ENCODE peak calls at places on chromosomes 16 and 17, in ten cellular contexts. J, T, F, Q, D, N, C, P, O and E are unnamed samples. For H3K4me1, the result is how much of the 10 kb centered on the place peaks cover.

GRCh38 chr17:41695134-41695661 is 6.5 kb downstream of the EIF1 start:
- DNase-seq in N (no peak), C (no peak), D (no peak), P (no peak), Q (no peak), O (no peak), T (no peak), J (no peak), F (peak), E (no peak)

GRCh38 chr17:32206816-32207215 is 58.8 kb upstream of the RHBDL3 start:
- DNase-seq in J (no peak), T (no peak), Q (no peak), P (no peak), N (no peak), O (no peak), C (no peak), D (no peak), F (peak), E (no peak)

GRCh38 chr16:86725401-86725800 is 147.1 kb downstream of the FOXL1 start:
- DNase-seq in F (peak), T (no peak), D (no peak), J (no peak), P (no peak), O (no peak), N (no peak), C (no peak), Q (no peak), E (no peak)

GRCh38 chr16:12531937-12532336 is 271.8 kb downstream of the CPPED1 start:
- DNase-seq in T (no peak), J (no peak), F (peak), D (no peak), Q (no peak), P (no peak), C (no peak), N (no peak), O (no peak), E (no peak)

GRCh38 chr17:44970136-44970737 is 2.1 kb upstream of the C1QL1 start:
- DNase-seq in O (peak), T (peak), F (no peak), P (no peak), C (no peak), N (peak), D (no peak), J (peak), Q (peak), E (peak)

GRCh38 chr17:45967378-45967777 is 31.7 kb upstream of the STH start:
- DNase-seq in T (no peak), C (no peak), N (no peak), P (no peak), F (no peak), O (no peak), Q (no peak), J (no peak), D (no peak), E (no peak)

GRCh38 chr17:17087424-17088103 is 45.3 kb downstream of the MPRIP start:
- DNase-seq in N (no peak), D (no peak), O (no peak), T (no peak), J (no peak), P (no peak), C (no peak), F (no peak), Q (peak), E (no peak)

GRCh38 chr16:12210258-12210880 is 233.8 kb downstream of the SNX29 start:
- DNase-seq in P (no peak), N (no peak), C (no peak), F (no peak), O (no peak), Q (no peak), D (no peak), J (no peak), T (no peak), E (no peak)

GRCh38 chr17:281365-281999 is 71.1 kb downstream of the RPH3AL start:
- DNase-seq in Q (no peak), O (peak), C (no peak), P (no peak), D (no peak), N (no peak), T (peak), J (no peak), F (no peak), E (peak)

GRCh38 chr16:86854058-86854621 is 275.8 kb downstream of the FOXL1 start:
- DNase-seq in C (no peak), T (no peak), N (no peak), J (no peak), P (no peak), F (peak), D (no peak), Q (no peak), O (no peak), E (no peak)

GRCh38 chr17:34763727-34764665 is 184.6 kb downstream of the TMEM132E start:
- DNase-seq in N (no peak), Q (no peak), D (no peak), C (no peak), J (no peak), P (no peak), F (peak), T (no peak), O (no peak), E (no peak)

GRCh38 chr16:23896832-23897821 is 61.3 kb downstream of the PRKCB start:
- DNase-seq in T (no peak), N (no peak), D (no peak), P (no peak), O (no peak), Q (no peak), J (no peak), C (no peak), F (no peak), E (no peak)

GRCh38 chr17:81842725-81843504 is 8.1 kb upstream of the PPP1R27 start:
- DNase-seq in F (no peak), D (no peak), T (peak), P (no peak), J (no peak), N (no peak), O (no peak), Q (no peak), C (peak), E (no peak)

GRCh38 chr17:20094777-20095176 is 85.6 kb downstream of the SPECC1 start:
- DNase-seq in P (no peak), N (no peak), D (no peak), J (no peak), Q (no peak), O (no peak), C (no peak), T (no peak), F (no peak), E (no peak)

GRCh38 chr17:57403241-57403640 is 146.9 kb downstream of the MSI2 start:
- DNase-seq in D (no peak), J (no peak), N (peak), Q (no peak), P (no peak), T (no peak), C (no peak), O (no peak), F (no peak), E (no peak)

GRCh38 chr17:57400648-57401047 is 144.3 kb downstream of the MSI2 start:
- DNase-seq in Q (no peak), T (no peak), N (no peak), P (no peak), D (no peak), J (no peak), C (no peak), O (no peak), F (peak), E (no peak)

GRCh38 chr17:57402691-57403090 is 146.4 kb downstream of the MSI2 start:
- DNase-seq in F (no peak), D (no peak), N (no peak), J (no peak), P (no peak), T (no peak), C (no peak), Q (no peak), O (no peak), E (no peak)

GRCh38 chr17:57399690-57400089 is 143.4 kb downstream of the MSI2 start:
- DNase-seq in J (no peak), N (no peak), D (no peak), P (no peak), Q (no peak), F (no peak), T (no peak), C (no peak), O (no peak), E (no peak)

GRCh38 chr17:57401556-57402488 is 145.5 kb downstream of the MSI2 start:
- DNase-seq in C (no peak), P (no peak), O (no peak), N (no peak), D (no peak), Q (no peak), F (no peak), J (no peak), T (no peak), E (no peak)
- H3K4me1 ChIP-seq in C (under half), P (under half), O (under half), N (under half), D (under half), Q (under half), F (under half), J (under half), T (under half), E (under half)

DNA sequence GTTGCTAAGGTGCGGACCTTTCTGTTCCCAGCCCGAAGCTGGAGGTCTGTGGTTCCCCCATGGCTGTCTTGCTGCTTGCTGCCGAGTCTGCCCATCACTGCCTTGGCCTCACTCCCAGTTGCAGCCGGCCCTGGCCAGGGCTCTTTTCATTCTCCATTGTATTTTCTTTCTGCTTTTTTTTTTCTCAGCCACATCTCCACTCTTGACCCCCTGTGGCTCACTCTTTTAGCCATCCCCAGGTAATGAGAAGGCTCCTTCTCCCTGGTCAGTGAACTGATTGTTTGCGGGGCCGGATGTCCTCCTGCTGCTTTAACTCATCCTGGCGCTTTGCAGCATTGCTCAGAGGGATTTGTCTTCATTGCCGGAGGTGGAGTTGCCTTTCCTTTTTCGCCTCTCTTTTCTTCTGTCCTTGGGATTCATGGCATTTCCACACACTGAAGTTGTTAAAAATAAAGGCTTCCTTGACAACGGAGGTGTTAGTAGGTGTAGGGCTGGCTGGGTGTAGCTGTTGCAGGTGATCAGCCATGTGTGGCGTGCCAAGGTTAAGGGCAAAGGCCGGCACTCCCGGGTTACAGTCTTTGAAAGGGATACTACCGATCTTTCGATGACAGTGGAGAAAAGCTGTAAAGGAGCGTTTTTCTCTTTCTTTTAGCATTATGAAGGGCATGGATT is 34.1 kb downstream of the MAP2K6 start:
- DNase-seq in O (peak), P (no peak), J (peak), F (no peak), C (peak), N (peak), D (no peak), T (no peak), Q (peak), E (peak)
- TF ChIP-seq POLR2A in O (no peak), P (no peak), J (no peak), F (no peak), C (no peak), N (no peak), D (no peak), T (no peak), Q (no peak), E (no peak)

DNA sequence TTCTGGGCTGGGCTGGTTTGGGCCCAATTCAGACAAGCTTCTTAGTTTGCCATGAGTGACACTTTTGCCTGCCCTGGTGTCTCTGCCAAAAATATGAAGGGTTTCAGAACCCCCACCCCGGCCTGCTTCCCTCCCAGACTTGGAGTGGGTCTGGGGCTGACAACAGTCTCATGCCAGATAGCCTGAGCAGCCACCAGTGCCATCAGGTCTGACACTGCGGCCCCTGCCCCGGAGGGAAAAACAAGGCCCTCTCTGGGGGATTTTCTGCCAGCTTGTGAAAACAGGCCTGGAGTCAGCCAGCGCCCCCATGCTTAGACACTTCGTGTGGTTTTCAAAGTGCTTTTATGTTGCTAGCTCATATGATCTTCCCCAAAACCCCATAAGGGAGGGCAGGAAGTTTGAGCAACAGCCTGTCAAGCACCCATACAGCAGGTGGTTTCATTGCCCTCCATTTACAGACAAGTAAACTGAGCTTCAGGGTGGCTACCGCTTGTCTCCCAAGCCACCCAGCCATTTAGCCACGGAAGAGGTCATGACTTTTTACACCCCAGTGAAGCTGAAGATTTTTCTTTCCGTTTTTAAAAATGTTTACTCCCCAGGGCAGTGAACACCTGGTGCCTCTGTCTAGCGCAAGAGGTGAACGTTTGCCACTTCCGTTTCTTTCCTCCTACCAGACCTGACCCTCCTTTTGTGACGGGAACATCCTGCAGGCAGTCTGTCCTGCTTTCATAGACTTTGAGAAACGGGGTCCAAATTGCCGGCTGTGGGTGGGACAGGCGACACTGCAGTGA is 300.6 kb downstream of the SEC14L1 start:
- DNase-seq in P (no peak), C (no peak), O (no peak), J (no peak), N (no peak), T (no peak), Q (peak), F (no peak), D (no peak), E (no peak)
- H3K4me1 ChIP-seq in P (half or more), C (under half), O (under half), J (under half), N (half or more), T (half or more), Q (half or more), F (under half), D (half or more), E (under half)

DNA sequence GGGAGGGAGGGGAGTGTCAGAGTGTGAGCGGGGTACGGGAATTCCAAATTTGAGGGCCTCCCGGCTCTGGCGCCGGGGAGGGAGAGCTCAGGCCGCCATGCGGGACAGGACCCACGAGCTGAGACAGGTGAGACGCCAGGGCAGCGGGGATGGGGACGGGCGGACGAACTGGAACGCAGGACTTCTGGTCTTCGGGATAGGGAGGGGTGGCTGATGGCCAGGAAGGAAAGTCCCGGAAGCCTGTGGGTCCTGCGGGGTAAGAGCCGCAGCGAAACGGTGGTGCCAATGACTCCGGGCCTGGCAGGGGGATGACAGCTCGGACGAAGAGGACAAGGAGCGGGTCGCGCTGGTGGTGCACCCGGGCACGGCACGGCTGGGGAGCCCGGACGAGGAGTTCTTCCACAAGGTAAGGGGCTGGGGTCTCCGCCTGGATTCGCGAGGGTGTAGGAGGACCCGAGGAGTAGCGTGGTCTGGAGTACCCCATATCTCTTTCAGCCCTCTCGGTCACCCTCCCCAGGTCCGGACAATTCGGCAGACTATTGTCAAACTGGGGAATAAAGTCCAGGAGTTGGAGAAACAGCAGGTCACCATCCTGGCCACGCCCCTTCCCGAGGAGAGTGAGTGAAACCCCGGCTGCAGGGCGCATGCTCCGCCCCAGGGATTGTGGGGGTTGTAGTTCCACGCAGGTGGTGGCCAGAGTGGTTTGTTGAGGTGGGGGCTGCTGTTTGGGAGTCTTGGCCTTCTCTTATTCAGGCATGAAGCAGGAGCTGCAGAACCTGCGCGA is 543 bp downstream of the STX4 start:
- DNase-seq in Q (peak), D (peak), C (peak), O (peak), N (peak), T (peak), J (peak), P (peak), F (peak), E (peak)
- TF ChIP-seq POLR2A in Q (peak), D (no peak), C (no peak), O (no peak), N (no peak), T (peak), J (no peak), P (peak), F (peak), E (peak)

GRCh38 chr17:73550561-73550960 is 93.7 kb downstream of the SDK2 start:
- DNase-seq in N (no peak), C (no peak), Q (no peak), J (no peak), F (no peak), T (no peak), D (no peak), O (no peak), P (no peak), E (no peak)

GRCh38 chr17:73553311-73553710 is 90.9 kb downstream of the SDK2 start:
- DNase-seq in O (no peak), D (no peak), P (no peak), Q (no peak), T (no peak), F (no peak), C (no peak), J (no peak), N (no peak), E (no peak)

GRCh38 chr17:73551144-73551543 is 93.1 kb downstream of the SDK2 start:
- DNase-seq in D (no peak), C (no peak), O (no peak), P (no peak), F (no peak), J (no peak), Q (no peak), T (no peak), N (no peak), E (no peak)

GRCh38 chr17:73551756-73552155 is 92.5 kb downstream of the SDK2 start:
- DNase-seq in Q (no peak), O (no peak), C (no peak), T (no peak), P (no peak), J (no peak), N (no peak), F (no peak), D (no peak), E (no peak)

DNA sequence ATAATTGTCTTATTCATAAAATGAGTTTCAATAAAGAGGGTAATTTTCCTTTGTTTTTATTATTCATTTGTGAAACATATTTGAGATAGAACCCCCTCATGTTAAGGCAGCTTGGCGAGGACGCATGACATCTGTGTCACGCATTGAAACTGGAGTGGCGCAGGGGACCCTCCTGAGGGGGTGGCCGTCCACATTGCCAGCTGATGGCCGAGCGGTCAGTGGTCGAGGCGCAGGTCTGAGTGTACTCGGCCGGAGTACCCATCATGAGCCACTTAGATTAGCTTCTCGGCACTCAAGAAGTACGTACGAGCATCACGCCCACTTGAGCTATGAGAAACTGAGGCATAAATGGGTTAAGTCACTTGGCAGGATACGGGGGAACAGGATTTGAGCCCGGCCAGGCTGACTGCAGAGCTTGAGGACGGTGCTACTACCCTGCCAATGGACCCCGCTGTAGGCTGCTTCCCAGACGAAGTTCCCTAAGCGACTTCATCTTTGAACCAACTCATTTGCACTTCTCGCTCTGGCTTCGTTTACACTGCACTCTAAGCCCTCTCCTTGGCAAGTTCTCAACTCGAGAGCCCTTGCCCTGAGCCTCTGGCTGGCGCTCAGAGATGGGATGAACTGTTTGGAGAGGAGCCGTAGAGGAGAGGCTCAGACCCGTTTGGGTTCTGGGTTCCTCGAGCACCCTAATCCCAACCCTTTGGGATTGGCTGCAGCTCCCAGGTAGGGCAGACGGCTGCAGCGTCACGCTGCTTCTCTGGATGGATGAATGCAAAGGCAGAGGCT is 91.8 kb downstream of the SDK2 start:
- DNase-seq in F (no peak), P (no peak), C (no peak), T (no peak), Q (no peak), N (no peak), D (no peak), J (no peak), O (no peak), E (no peak)
- H3K4me1 ChIP-seq in F (under half), P (under half), C (under half), T (under half), Q (under half), N (under half), D (under half), J (under half), O (under half), E (under half)

DNA sequence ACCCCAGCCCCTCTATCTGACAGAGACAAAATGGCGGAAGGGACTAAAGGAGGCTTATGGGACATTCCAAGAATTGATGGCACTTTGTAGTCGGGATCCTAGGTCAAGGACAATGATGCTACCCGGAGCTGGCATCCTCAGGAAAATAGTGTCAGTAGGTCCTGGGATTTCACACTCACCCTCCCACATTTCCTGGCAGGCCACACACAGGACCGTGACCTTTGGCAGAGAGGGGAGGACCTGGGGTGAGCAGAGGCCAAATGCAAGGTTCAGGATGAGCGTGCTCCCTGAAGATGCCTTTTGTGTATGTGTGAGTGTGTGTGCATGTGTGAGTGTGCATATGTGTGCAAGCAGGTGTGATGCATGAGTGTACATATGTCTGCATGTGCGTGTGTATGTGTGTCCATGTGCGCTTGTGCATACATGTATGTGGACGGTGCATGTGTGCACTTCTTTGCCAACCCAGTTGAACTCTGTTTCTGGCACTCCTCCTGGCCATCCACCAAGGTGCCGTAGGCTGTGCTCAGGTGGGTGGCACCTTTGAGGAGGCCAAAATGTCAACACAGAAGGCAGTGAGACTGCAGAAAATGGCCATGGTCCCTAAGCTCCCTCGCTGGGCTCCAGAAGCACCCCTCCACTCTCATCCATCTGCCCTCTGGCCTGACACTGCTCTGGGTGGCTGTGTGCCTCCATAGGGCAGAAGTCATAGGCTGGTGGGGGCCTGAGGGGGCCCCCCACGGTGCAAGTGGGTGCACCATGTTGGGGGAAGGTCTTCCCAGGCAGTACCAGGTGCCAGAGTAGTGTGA is 60.3 kb downstream of the SNX20 start:
- DNase-seq in F (no peak), P (no peak), Q (no peak), C (no peak), O (no peak), N (no peak), D (no peak), J (no peak), T (no peak), E (no peak)
- TF ChIP-seq POLR2A in F (no peak), P (no peak), Q (no peak), C (no peak), O (no peak), N (no peak), D (no peak), J (no peak), T (no peak), E (no peak)